ENCODE peak calls at places on chromosomes 7 and 10, in nine cellular contexts. Q is NCI-H1436; R is T-helper 2 cell; W is Calu3; X is DMS79; K is hippocampal formation; O is MV-4-11; T is LoVo; F is stimulated activated CD8-positive, alpha-beta memory T cell treated with anti-CD3 and anti-CD28 coated beads, Interleukin-2, amount 100 ng/mL, for 48 hours. C is an unnamed sample.

GRCh38 chr7:106671160-106671559 is 10.2 kb upstream of the CCDC71L start:
- DNase-seq in Q (no peak), R (no peak), W (no peak), X (no peak), K (no peak), O (no peak), T (no peak), F (no peak), C (no peak)

GRCh38 chr10:60737242-60737641 is 41.0 kb upstream of the CDK1 start:
- DNase-seq in Q (no peak), R (no peak), W (peak), X (no peak), K (no peak), O (no peak), T (no peak), F (no peak), C (no peak)

GRCh38 chr10:131980757-131981428 is 830 bp downstream of the BNIP3 start:
- DNase-seq in Q (no peak), R (no peak), W (no peak), X (no peak), K (no peak), O (no peak), T (no peak), F (no peak), C (no peak)

GRCh38 chr7:157735826-157736225 is 399.0 kb downstream of the DNAJB6 start:
- DNase-seq in Q (no peak), R (no peak), W (no peak), X (no peak), K (no peak), O (no peak), T (no peak), F (no peak), C (no peak)

GRCh38 chr10:120429395-120429794 is 27.6 kb upstream of the PLPP4 start:
- DNase-seq in Q (no peak), R (no peak), W (no peak), X (no peak), K (no peak), O (no peak), T (no peak), F (no peak), C (no peak)

GRCh38 chr7:34823650-34824258 is 165.7 kb downstream of the NPSR1 start:
- DNase-seq in Q (peak), R (peak), W (peak), X (no peak), K (peak), O (no peak), T (peak), F (peak), C (peak)

GRCh38 chr7:133389727-133390126 is 136.8 kb downstream of the EXOC4 start:
- DNase-seq in Q (no peak), R (no peak), W (no peak), X (no peak), K (no peak), O (no peak), T (no peak), F (no peak), C (no peak)

GRCh38 chr7:27814054-27814453 is 74.1 kb downstream of the TAX1BP1 start:
- DNase-seq in Q (no peak), R (no peak), W (no peak), X (no peak), K (no peak), O (no peak), T (no peak), F (no peak), C (peak)

GRCh38 chr7:70752794-70753241 is 379.1 kb upstream of the GALNT17 start:
- DNase-seq in Q (no peak), R (no peak), W (no peak), X (peak), K (no peak), O (no peak), T (no peak), F (no peak), C (no peak)

GRCh38 chr10:84329986-84330651 is 1.7 kb downstream of the CCSER2 start:
- DNase-seq in Q (no peak), R (no peak), W (no peak), X (no peak), K (no peak), O (no peak), T (no peak), F (no peak), C (no peak)

GRCh38 chr7:38438938-38439337 is 165.5 kb upstream of the TARP start:
- DNase-seq in Q (no peak), R (no peak), W (no peak), X (no peak), K (no peak), O (no peak), T (no peak), F (no peak), C (no peak)